ENCODE peak calls at places on chromosomes 1 and 21, in ten cellular contexts. Z is NCI-H460; N is suprapubic skin; R is stimulated activated naive B cell treated with anti-CD40 and anti-IgM and Interleukin-4, amounts not matched to agents 10 μg/mL and 1 μg/mL and 100 μg/mL, for 72 hours; B is fibroblast of the conjunctiva; T is activated naive CD4-positive, alpha-beta T cell; K is T follicular helper cell; F is stimulated activated CD8-positive, alpha-beta memory T cell treated with anti-CD3 and anti-CD28 coated beads, Interleukin-12 subunit alpha, Interleukin-12 subunit beta, amount 100 ng/mL, for 4 hours; E is activated CD4-positive, alpha-beta T cell treated with anti-CD3 and anti-CD28 coated beads, Interleukin-2, amount 50 U/mL, for 48 hours; C is left colon. A is an unnamed sample.
A peak's percentile ranks its signal among the peaks of the same experiment; 100 is the strongest.

GRCh38 chr1:17913326-17914115 is 158.4 kb downstream of the ACTL8 start:
- DNase-seq in Z (no peak), N (peak; percentile 40), R (no peak), B (no peak), T (no peak), K (no peak), F (no peak), E (no peak), C (no peak), A (no peak)

GRCh38 chr1:16719571-16720402 is 20.5 kb upstream of the RNU1-4 start:
- DNase-seq in Z (no peak), N (peak; percentile 85), R (no peak), B (no peak), T (no peak), K (no peak), F (no peak), E (no peak), C (no peak), A (no peak)

GRCh38 chr21:26834181-26834945 is 10.8 kb downstream of the ADAMTS1 start:
- DNase-seq in Z (no peak), N (no peak), R (no peak), B (no peak), T (no peak), K (no peak), F (no peak), E (no peak), C (no peak), A (no peak)

GRCh38 chr21:32253215-32253641 is 25.6 kb downstream of the MIS18A start:
- DNase-seq in Z (no peak), N (no peak), R (no peak), B (no peak), T (no peak), K (no peak), F (no peak), E (no peak), C (no peak), A (no peak)

GRCh38 chr21:23968722-23969647 is 1638.3 kb downstream of the MRPL39 start:
- DNase-seq in Z (peak; percentile 30), N (no peak), R (peak; percentile 87), B (peak; percentile 4), T (peak; percentile 31), K (peak; percentile 57), F (peak; percentile 26), E (peak; percentile 75), C (peak; percentile 29), A (peak; percentile 51)

GRCh38 chr1:17562375-17562774 is 22.9 kb downstream of the ARHGEF10L start:
- DNase-seq in Z (no peak), N (no peak), R (no peak), B (no peak), T (no peak), K (no peak), F (no peak), E (no peak), C (no peak), A (no peak)

GRCh38 chr1:167697667-167698141 is 24.1 kb upstream of the MPZL1 start:
- DNase-seq in Z (no peak), N (peak; percentile 83), R (no peak), B (no peak), T (no peak), K (no peak), F (no peak), E (no peak), C (no peak), A (no peak)

GRCh38 chr1:221256773-221257172 is 377.5 kb downstream of the HLX start:
- DNase-seq in Z (no peak), N (no peak), R (no peak), B (no peak), T (no peak), K (no peak), F (no peak), E (no peak), C (no peak), A (no peak)

GRCh38 chr1:29326123-29326522 is 89.8 kb downstream of the PTPRU start:
- DNase-seq in Z (no peak), N (no peak), R (no peak), B (no peak), T (no peak), K (no peak), F (no peak), E (no peak), C (no peak), A (no peak)

GRCh38 chr1:90114521-90115141 is 119.7 kb downstream of the ZNF326 start:
- DNase-seq in Z (peak; percentile 53), N (no peak), R (no peak), B (peak; percentile 30), T (no peak), K (no peak), F (no peak), E (no peak), C (no peak), A (no peak)

GRCh38 chr1:17999884-18000283 is 107.7 kb upstream of the IGSF21 start:
- DNase-seq in Z (no peak), N (no peak), R (no peak), B (no peak), T (no peak), K (no peak), F (no peak), E (no peak), C (no peak), A (no peak)

GRCh38 chr1:51729824-51730284 is 113.0 kb downstream of the OSBPL9 start:
- DNase-seq in Z (no peak), N (no peak), R (no peak), B (no peak), T (no peak), K (peak; percentile 3), F (no peak), E (no peak), C (no peak), A (no peak)

GRCh38 chr1:67700692-67701410 is 15.8 kb downstream of the GADD45A start:
- DNase-seq in Z (no peak), N (no peak), R (no peak), B (no peak), T (no peak), K (no peak), F (peak; percentile 1), E (peak; percentile 20), C (no peak), A (no peak)

GRCh38 chr21:42836767-42837301 is 42.5 kb downstream of the WDR4 start:
- DNase-seq in Z (no peak), N (no peak), R (no peak), B (no peak), T (no peak), K (no peak), F (no peak), E (peak; percentile 2), C (no peak), A (no peak)

GRCh38 chr1:53375440-53375839 is 47.6 kb upstream of the LRP8 start:
- DNase-seq in Z (no peak), N (peak; percentile 76), R (no peak), B (no peak), T (no peak), K (no peak), F (no peak), E (no peak), C (no peak), A (no peak)

GRCh38 chr1:221740941-221741363 is 937 bp downstream of the DUSP10 start:
- DNase-seq in Z (no peak), N (no peak), R (no peak), B (no peak), T (peak; percentile 6), K (no peak), F (no peak), E (peak; percentile 37), C (peak; percentile 26), A (peak; percentile 14)

GRCh38 chr1:156439036-156439435 is 61.5 kb downstream of the MEF2D start:
- DNase-seq in Z (no peak), N (no peak), R (no peak), B (no peak), T (no peak), K (no peak), F (no peak), E (no peak), C (no peak), A (no peak)

GRCh38 chr1:55478742-55479141 is 263.6 kb upstream of the USP24 start:
- DNase-seq in Z (no peak), N (no peak), R (no peak), B (no peak), T (no peak), K (no peak), F (no peak), E (no peak), C (no peak), A (no peak)

GRCh38 chr1:57719274-57719673 is 295.4 kb upstream of the DAB1 start:
- DNase-seq in Z (no peak), N (no peak), R (no peak), B (no peak), T (no peak), K (no peak), F (no peak), E (no peak), C (no peak), A (no peak)

GRCh38 chr1:79323240-79324025 is 316.9 kb upstream of the ADGRL4 start:
- DNase-seq in Z (peak; percentile 86), N (no peak), R (no peak), B (peak; percentile 96), T (no peak), K (no peak), F (no peak), E (no peak), C (no peak), A (no peak)

GRCh38 chr1:17244826-17245740 is 3.8 kb upstream of the PADI3 start:
- DNase-seq in Z (no peak), N (no peak), R (no peak), B (no peak), T (no peak), K (no peak), F (no peak), E (no peak), C (no peak), A (no peak)

GRCh38 chr1:200739499-200740290 is 1.0 kb downstream of the CAMSAP2 start:
- DNase-seq in Z (no peak), N (no peak), R (no peak), B (no peak), T (no peak), K (no peak), F (peak; percentile 31), E (no peak), C (peak; percentile 41), A (peak; percentile 31)

GRCh38 chr1:110235839-110236682 is 25.9 kb downstream of the KCNC4 start:
- DNase-seq in Z (no peak), N (no peak), R (no peak), B (no peak), T (no peak), K (no peak), F (no peak), E (peak; percentile 76), C (no peak), A (no peak)

GRCh38 chr1:218553197-218553596 is 208.1 kb downstream of the TGFB2 start:
- DNase-seq in Z (no peak), N (no peak), R (no peak), B (peak; percentile 10), T (no peak), K (no peak), F (no peak), E (no peak), C (no peak), A (no peak)

GRCh38 chr1:42939216-42939615 is 19.5 kb downstream of the SLC2A1 start:
- DNase-seq in Z (no peak), N (no peak), R (no peak), B (no peak), T (no peak), K (no peak), F (no peak), E (no peak), C (peak; percentile 26), A (no peak)

GRCh38 chr1:30413111-30413440 is 310.3 kb downstream of the MATN1 start:
- DNase-seq in Z (no peak), N (peak; percentile 34), R (no peak), B (no peak), T (no peak), K (no peak), F (no peak), E (no peak), C (no peak), A (no peak)

GRCh38 chr1:26833432-26834405 is 7.2 kb downstream of the ZDHHC18 start:
- DNase-seq in Z (no peak), N (no peak), R (peak; percentile 76), B (no peak), T (peak; percentile 73), K (peak; percentile 87), F (peak; percentile 74), E (peak; percentile 83), C (peak; percentile 66), A (peak; percentile 90)

GRCh38 chr1:219220945-219221344 is 47.3 kb downstream of the LYPLAL1 start:
- DNase-seq in Z (peak; percentile 94), N (no peak), R (no peak), B (no peak), T (no peak), K (no peak), F (no peak), E (no peak), C (no peak), A (no peak)